ENCODE peak calls at places on chromosome 6, in five cellular contexts. J, U, V, Z and K are unnamed samples. For H3K79me2, the result is how much of the 10 kb centered on the place peaks cover.

GRCh38 chr6:90677440-90677839 is 90.6 kb upstream of the MAP3K7 start:
- DNase-seq in V (no peak), Z (no peak), U (no peak), J (no peak), K (no peak)

GRCh38 chr6:105780146-105780860 is 305.8 kb upstream of the PRDM1 start:
- DNase-seq in Z (no peak), V (peak), U (peak), J (no peak), K (no peak)

GRCh38 chr6:11093065-11093590 is 506 bp upstream of the SMIM13 start:
- DNase-seq in U (no peak), Z (no peak), J (no peak), V (peak), K (peak)

GRCh38 chr6:86122086-86122485 is 479.4 kb upstream of the SYNCRIP start:
- DNase-seq in J (no peak), U (no peak), Z (no peak), V (no peak), K (no peak)

GRCh38 chr6:15384901-15385300 is 139.0 kb downstream of the JARID2 start:
- DNase-seq in U (no peak), J (no peak), V (no peak), Z (no peak), K (no peak)

GRCh38 chr6:151004415-151005024 is 139.0 kb downstream of the MTHFD1L start:
- DNase-seq in U (peak), V (peak), Z (no peak), J (no peak), K (peak)

GRCh38 chr6:112877134-112878100 is 530.3 kb downstream of the RFPL4B start:
- DNase-seq in V (peak), J (peak), Z (peak), U (no peak), K (peak)

GRCh38 chr6:16929814-16930213 is 168.6 kb upstream of the ATXN1 start:
- DNase-seq in Z (no peak), J (no peak), V (peak), U (peak), K (peak)

GRCh38 chr6:21522773-21523490 is 70.6 kb upstream of the SOX4 start:
- DNase-seq in V (no peak), J (peak), U (no peak), Z (peak), K (no peak)

GRCh38 chr6:4413073-4413472 is 277.7 kb upstream of the ECI2 start:
- DNase-seq in V (peak), Z (no peak), U (no peak), J (no peak), K (peak)

GRCh38 chr6:137286926-137287325 is 67.7 kb upstream of the IFNGR1 start:
- DNase-seq in U (no peak), J (no peak), Z (no peak), V (no peak), K (no peak)

GRCh38 chr6:2715737-2716136 is 35.0 kb downstream of the MYLK4 start:
- DNase-seq in U (no peak), Z (no peak), V (no peak), J (no peak), K (no peak)

GRCh38 chr6:50249493-50249892 is 199.8 kb upstream of the DEFB112 start:
- DNase-seq in Z (no peak), J (no peak), V (peak), U (no peak), K (no peak)

DNA sequence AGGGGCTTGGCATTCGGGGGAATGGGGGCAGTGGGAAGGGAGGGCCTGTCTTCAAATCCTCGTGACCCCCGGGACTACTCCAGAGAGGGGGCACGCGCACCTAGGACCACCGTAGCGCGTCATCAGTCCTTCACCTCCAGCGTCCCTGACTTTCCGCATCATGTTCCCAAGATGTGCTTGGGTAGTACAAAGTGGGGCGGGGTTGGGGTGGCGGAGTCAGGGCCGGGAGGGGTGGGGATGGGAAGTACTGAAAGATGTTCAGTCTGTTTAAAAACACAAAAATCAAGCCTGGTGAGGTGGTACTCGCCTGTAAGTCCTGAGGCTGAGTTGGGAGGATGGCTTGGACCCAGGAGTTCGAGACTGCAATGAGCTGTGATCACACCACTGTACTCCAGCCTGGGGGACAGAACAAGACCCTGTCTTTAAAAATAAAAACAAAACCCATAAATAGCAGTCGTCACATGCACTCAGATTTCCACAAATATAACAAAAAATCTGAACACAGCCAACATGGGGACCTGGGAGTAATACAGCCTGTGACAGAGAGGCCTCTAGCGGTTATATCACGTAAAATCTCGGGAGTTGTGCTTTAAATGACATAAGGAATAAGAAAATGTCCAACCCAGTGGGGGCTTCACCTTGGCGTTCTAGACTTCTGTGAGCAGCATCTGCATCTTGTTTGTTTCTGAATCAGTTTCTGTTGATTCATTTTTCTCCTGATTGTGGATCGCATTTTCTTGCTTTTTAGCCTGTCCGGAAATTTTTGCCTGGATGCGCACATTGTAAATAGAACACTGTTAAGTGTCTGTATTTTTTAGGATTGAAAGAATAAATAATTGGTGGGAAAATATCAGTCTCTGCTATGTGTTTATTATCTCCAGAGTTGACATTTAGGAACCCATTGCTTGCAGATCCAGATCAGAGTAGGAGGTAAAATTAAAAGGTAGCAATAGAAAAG is 698 bp upstream of the LRP11 start:
- DNase-seq in J (peak), U (peak), V (peak), Z (peak), K (peak)
- TF ChIP-seq CTCF in J (peak), U (peak), V (peak), Z (peak), K (peak)

GRCh38 chr6:20325641-20326421 is 75.8 kb upstream of the E2F3 start:
- DNase-seq in V (no peak), U (no peak), Z (no peak), J (no peak), K (no peak)
- H3K79me2 ChIP-seq in V (under half), U (under half), Z (under half), J (under half), K (under half)

DNA sequence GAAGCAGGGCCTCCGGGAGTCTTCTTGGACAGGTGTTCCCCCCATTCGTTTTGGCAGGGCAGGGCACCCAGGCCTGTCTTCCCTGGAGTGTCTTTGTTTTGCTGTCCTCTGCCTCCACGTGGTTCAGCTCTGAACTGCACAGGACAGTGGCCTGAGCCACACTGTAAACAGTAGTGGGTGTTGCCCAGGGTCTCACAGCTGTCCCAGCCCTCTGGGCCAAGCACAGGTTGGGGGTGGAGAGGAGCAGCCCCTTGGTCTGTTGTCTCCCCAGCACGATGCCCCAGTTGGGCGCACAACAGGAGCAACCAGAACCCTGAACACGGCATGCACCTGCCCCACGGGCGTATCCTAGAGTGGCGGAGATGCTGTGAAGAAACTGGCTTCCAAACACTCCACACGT is 14.4 kb downstream of the CCDC167 start:
- DNase-seq in J (peak), V (no peak), U (no peak), Z (peak), K (peak)
- TF ChIP-seq CTCF in J (peak), V (no peak), U (no peak), Z (peak), K (peak)

GRCh38 chr6:129645371-129646139 is 64.4 kb downstream of the ARHGAP18 start:
- DNase-seq in J (no peak), U (peak), Z (no peak), V (no peak), K (no peak)

GRCh38 chr6:129644567-129645015 is 65.4 kb downstream of the ARHGAP18 start:
- DNase-seq in U (peak), Z (no peak), J (no peak), V (peak), K (no peak)

GRCh38 chr6:129646140-129646569 is 63.8 kb downstream of the ARHGAP18 start:
- DNase-seq in Z (no peak), J (no peak), V (no peak), U (no peak), K (no peak)

GRCh38 chr6:129647044-129647443 is 62.9 kb downstream of the ARHGAP18 start:
- DNase-seq in U (no peak), V (no peak), Z (no peak), J (no peak), K (no peak)

DNA sequence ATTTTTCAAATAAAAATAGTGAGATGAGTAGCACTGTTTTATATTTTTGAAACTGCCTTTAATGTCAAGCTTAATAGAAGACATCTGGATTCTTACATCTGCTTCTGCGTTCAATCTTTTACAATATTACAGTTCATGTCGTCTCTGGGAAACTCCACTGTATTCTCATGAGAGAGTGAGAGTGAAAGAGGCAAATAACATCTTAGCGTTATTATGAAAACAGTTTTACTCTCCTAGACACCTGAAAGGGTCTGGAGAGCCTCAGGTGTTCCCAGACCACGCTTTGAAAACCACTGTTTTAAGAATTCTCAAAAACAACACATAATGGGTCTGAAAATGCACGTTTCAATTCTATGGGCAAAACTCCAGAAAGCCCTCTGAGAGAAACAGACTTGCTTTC is 63.4 kb downstream of the ARHGAP18 start:
- DNase-seq in U (no peak), V (no peak), J (no peak), Z (no peak), K (no peak)
- H3K79me2 ChIP-seq in U (under half), V (under half), J (under half), Z (under half), K (half or more)

DNA sequence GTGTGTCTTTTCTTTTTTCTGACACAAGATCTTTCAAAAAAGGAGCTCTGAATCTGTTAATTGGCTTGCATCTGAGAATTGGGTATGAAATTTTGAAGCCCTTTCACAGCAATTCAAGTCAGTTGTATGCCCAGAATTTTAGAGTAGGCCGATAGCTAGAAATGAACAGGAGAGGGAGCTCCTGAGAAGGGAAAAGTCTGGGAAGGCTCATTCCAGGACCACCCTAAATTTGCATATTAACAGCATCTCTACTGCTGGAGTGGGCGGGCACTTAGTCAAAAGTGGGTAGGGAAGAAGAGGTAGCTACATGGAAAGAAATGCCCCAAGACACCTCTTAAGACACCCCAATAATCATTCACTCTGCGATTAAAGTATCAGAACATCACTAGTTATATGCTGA is 928.3 kb downstream of the TBC1D32 start:
- DNase-seq in Z (peak), J (peak), V (no peak), U (no peak), K (no peak)
- TF ChIP-seq CTCF in Z (peak), J (peak), V (no peak), U (peak), K (no peak)

GRCh38 chr6:119277047-119277446 is 72.5 kb downstream of the MAN1A1 start:
- DNase-seq in V (no peak), J (no peak), Z (no peak), U (peak), K (no peak)
- H3K79me2 ChIP-seq in V (under half), J (under half), Z (under half), U (under half), K (under half)

GRCh38 chr6:37809144-37809543 is 10.4 kb upstream of the ZFAND3 start:
- DNase-seq in J (no peak), Z (no peak), V (peak), U (no peak), K (peak)

GRCh38 chr6:37802810-37803209 is 16.7 kb upstream of the ZFAND3 start:
- DNase-seq in Z (no peak), U (no peak), J (no peak), V (no peak), K (no peak)

GRCh38 chr6:37804676-37805075 is 14.9 kb upstream of the ZFAND3 start:
- DNase-seq in Z (no peak), V (no peak), U (no peak), J (no peak), K (no peak)

GRCh38 chr6:37806213-37806612 is 13.3 kb upstream of the ZFAND3 start:
- DNase-seq in U (no peak), V (no peak), J (no peak), Z (no peak), K (no peak)

DNA sequence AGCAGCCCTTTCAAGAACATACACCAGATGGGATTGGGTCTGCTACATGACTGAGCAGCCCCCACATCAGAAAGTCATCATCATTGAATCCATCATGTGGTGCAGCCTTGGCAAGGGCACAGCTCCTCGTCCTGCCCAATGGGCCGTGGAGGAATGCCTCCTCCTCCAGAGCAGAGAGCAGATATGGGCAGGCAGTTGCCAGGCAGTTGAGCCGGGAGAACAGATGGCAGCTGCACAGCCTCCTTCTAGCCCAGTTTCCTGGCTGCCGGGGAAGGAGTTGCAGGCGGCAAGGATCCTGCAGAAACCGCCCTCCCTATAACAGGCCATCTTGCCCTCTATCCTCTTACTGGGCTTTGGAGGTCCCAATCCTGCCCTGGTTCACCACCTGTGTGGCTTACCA is 11.9 kb upstream of the ZFAND3 start:
- DNase-seq in Z (no peak), U (no peak), J (peak), V (no peak), K (no peak)
- TF ChIP-seq CTCF in Z (no peak), U (no peak), J (no peak), V (no peak), K (no peak)

GRCh38 chr6:7918403-7918802 is 7.8 kb upstream of the TXNDC5 start:
- DNase-seq in J (no peak), U (no peak), Z (no peak), V (no peak), K (no peak)
- H3K79me2 ChIP-seq in J (under half), U (under half), Z (under half), V (under half), K (under half)